ENCODE peak calls at places on chromosome 11, in eight cellular contexts. E, N, L, S, Y, W, Q and A are unnamed samples.

GRCh38 chr11:17780668-17781067 is 46.1 kb downstream of the KCNC1 start:
- DNase-seq in E (no peak), N (peak), L (no peak), S (no peak), Y (no peak), W (no peak), Q (no peak), A (no peak)

GRCh38 chr11:2138075-2138435 is 1.1 kb downstream of the IGF2 start:
- DNase-seq in E (no peak), N (no peak), L (no peak), S (no peak), Y (no peak), W (no peak), Q (no peak), A (no peak)

GRCh38 chr11:10654211-10655150 is 39.1 kb downstream of the IRAG1 start:
- DNase-seq in E (no peak), N (no peak), L (no peak), S (peak), Y (peak), W (peak), Q (no peak), A (no peak)

GRCh38 chr11:129209891-129210830 is 18.0 kb upstream of the ARHGAP32 start:
- DNase-seq in E (peak), N (no peak), L (no peak), S (no peak), Y (no peak), W (no peak), Q (no peak), A (no peak)

GRCh38 chr11:14587203-14587602 is 56.4 kb upstream of the PDE3B start:
- DNase-seq in E (no peak), N (no peak), L (no peak), S (no peak), Y (peak), W (no peak), Q (no peak), A (no peak)

GRCh38 chr11:88695701-88696414 is 358.3 kb upstream of the CTSC start:
- DNase-seq in E (no peak), N (no peak), L (no peak), S (no peak), Y (no peak), W (no peak), Q (no peak), A (no peak)

GRCh38 chr11:61785837-61786402 is 6.5 kb downstream of the TMEM258 start:
- DNase-seq in E (no peak), N (no peak), L (no peak), S (no peak), Y (no peak), W (no peak), Q (no peak), A (no peak)

GRCh38 chr11:16924826-16925494 is 89.3 kb downstream of the PLEKHA7 start:
- DNase-seq in E (peak), N (no peak), L (peak), S (peak), Y (no peak), W (peak), Q (no peak), A (no peak)

GRCh38 chr11:132245558-132246385 is 875.4 kb downstream of the NTM start:
- DNase-seq in E (no peak), N (no peak), L (no peak), S (no peak), Y (no peak), W (no peak), Q (no peak), A (no peak)

GRCh38 chr11:95922536-95923440 is 1.1 kb downstream of the MTMR2 start:
- DNase-seq in E (peak), N (no peak), L (no peak), S (no peak), Y (no peak), W (peak), Q (no peak), A (no peak)